ENCODE peak calls at places on chromosomes 2 and 18, in eight cellular contexts. One of them, this sample, is unnamed.

GRCh38 chr2:24359701-24360049 is 661 bp downstream of the ITSN2 start:
- DNase-seq in Peyer's patch: peak
- DNase-seq in ovary: peak
- DNase-seq in sigmoid colon: peak
- DNase-seq in dorsolateral prefrontal cortex: peak
- DNase-seq in RWPE1: peak
- DNase-seq in H9: peak
- DNase-seq in right lobe of liver: peak
- DNase-seq in this sample: peak

GRCh38 chr18:24055009-24055804 is 40.7 kb downstream of the TTC39C start:
- DNase-seq in sigmoid colon: no peak
- DNase-seq in ovary: no peak
- DNase-seq in RWPE1: no peak
- DNase-seq in dorsolateral prefrontal cortex: no peak
- DNase-seq in Peyer's patch: no peak
- DNase-seq in right lobe of liver: no peak
- DNase-seq in H9: no peak
- DNase-seq in this sample: no peak

GRCh38 chr18:32804126-32804888 is 31.5 kb upstream of the KLHL14 start:
- DNase-seq in H9: no peak
- DNase-seq in sigmoid colon: no peak
- DNase-seq in dorsolateral prefrontal cortex: no peak
- DNase-seq in Peyer's patch: no peak
- DNase-seq in RWPE1: no peak
- DNase-seq in ovary: no peak
- DNase-seq in right lobe of liver: no peak
- DNase-seq in this sample: no peak

GRCh38 chr2:9950521-9951271 is 797 bp upstream of the GRHL1 start:
- DNase-seq in ovary: no peak
- DNase-seq in sigmoid colon: peak
- DNase-seq in H9: peak
- DNase-seq in RWPE1: peak
- DNase-seq in dorsolateral prefrontal cortex: no peak
- DNase-seq in Peyer's patch: peak
- DNase-seq in right lobe of liver: peak
- DNase-seq in this sample: peak

GRCh38 chr18:54284967-54285785 is 15.9 kb downstream of the POLI start:
- DNase-seq in H9: no peak
- DNase-seq in sigmoid colon: no peak
- DNase-seq in Peyer's patch: no peak
- DNase-seq in RWPE1: peak
- DNase-seq in ovary: no peak
- DNase-seq in right lobe of liver: no peak
- DNase-seq in dorsolateral prefrontal cortex: peak
- DNase-seq in this sample: no peak

GRCh38 chr2:168323456-168324058 is 76.2 kb upstream of the STK39 start:
- DNase-seq in Peyer's patch: no peak
- DNase-seq in H9: peak
- DNase-seq in RWPE1: no peak
- DNase-seq in ovary: no peak
- DNase-seq in right lobe of liver: no peak
- DNase-seq in sigmoid colon: no peak
- DNase-seq in dorsolateral prefrontal cortex: no peak
- DNase-seq in this sample: no peak

GRCh38 chr2:8796878-8797550 is 40.4 kb downstream of the KIDINS220 start:
- DNase-seq in sigmoid colon: no peak
- DNase-seq in RWPE1: no peak
- DNase-seq in dorsolateral prefrontal cortex: no peak
- DNase-seq in Peyer's patch: no peak
- DNase-seq in H9: no peak
- DNase-seq in right lobe of liver: no peak
- DNase-seq in ovary: no peak
- DNase-seq in this sample: no peak

GRCh38 chr2:12416600-12416999 is 300.1 kb upstream of the TRIB2 start:
- DNase-seq in dorsolateral prefrontal cortex: no peak
- DNase-seq in RWPE1: no peak
- DNase-seq in sigmoid colon: peak
- DNase-seq in Peyer's patch: peak
- DNase-seq in ovary: peak
- DNase-seq in right lobe of liver: peak
- DNase-seq in H9: no peak
- DNase-seq in this sample: peak

GRCh38 chr18:29841631-29842030 is 1200.9 kb downstream of the DSC3 start:
- DNase-seq in RWPE1: no peak
- DNase-seq in sigmoid colon: no peak
- DNase-seq in H9: no peak
- DNase-seq in ovary: no peak
- DNase-seq in Peyer's patch: no peak
- DNase-seq in right lobe of liver: no peak
- DNase-seq in dorsolateral prefrontal cortex: no peak
- DNase-seq in this sample: no peak

GRCh38 chr18:73674466-73674865 is 473.2 kb downstream of the FBXO15 start:
- DNase-seq in RWPE1: no peak
- DNase-seq in H9: no peak
- DNase-seq in Peyer's patch: no peak
- DNase-seq in ovary: no peak
- DNase-seq in right lobe of liver: no peak
- DNase-seq in sigmoid colon: no peak
- DNase-seq in dorsolateral prefrontal cortex: no peak
- DNase-seq in this sample: no peak

GRCh38 chr2:9712263-9712662 is 81.5 kb upstream of the YWHAQ start:
- DNase-seq in dorsolateral prefrontal cortex: no peak
- DNase-seq in right lobe of liver: no peak
- DNase-seq in Peyer's patch: no peak
- DNase-seq in H9: no peak
- DNase-seq in sigmoid colon: peak
- DNase-seq in ovary: no peak
- DNase-seq in RWPE1: no peak
- DNase-seq in this sample: no peak

GRCh38 chr2:37318401-37318800 is 6.2 kb downstream of the PRKD3 start:
- DNase-seq in RWPE1: no peak
- DNase-seq in Peyer's patch: no peak
- DNase-seq in sigmoid colon: no peak
- DNase-seq in H9: no peak
- DNase-seq in ovary: no peak
- DNase-seq in right lobe of liver: no peak
- DNase-seq in dorsolateral prefrontal cortex: no peak
- DNase-seq in this sample: no peak

GRCh38 chr2:152462591-152463178 is 127.7 kb downstream of the FMNL2 start:
- DNase-seq in H9: no peak
- DNase-seq in sigmoid colon: no peak
- DNase-seq in Peyer's patch: no peak
- DNase-seq in ovary: no peak
- DNase-seq in RWPE1: no peak
- DNase-seq in dorsolateral prefrontal cortex: no peak
- DNase-seq in right lobe of liver: no peak
- DNase-seq in this sample: no peak
- H3K27ac ChIP-seq in H9: no peak
- H3K27ac ChIP-seq in sigmoid colon: no peak
- H3K27ac ChIP-seq in Peyer's patch: no peak
- H3K27ac ChIP-seq in ovary: no peak
- H3K27ac ChIP-seq in RWPE1: no peak
- H3K27ac ChIP-seq in dorsolateral prefrontal cortex: peak
- H3K27ac ChIP-seq in right lobe of liver: no peak
- H3K27ac ChIP-seq in this sample: no peak

DNA sequence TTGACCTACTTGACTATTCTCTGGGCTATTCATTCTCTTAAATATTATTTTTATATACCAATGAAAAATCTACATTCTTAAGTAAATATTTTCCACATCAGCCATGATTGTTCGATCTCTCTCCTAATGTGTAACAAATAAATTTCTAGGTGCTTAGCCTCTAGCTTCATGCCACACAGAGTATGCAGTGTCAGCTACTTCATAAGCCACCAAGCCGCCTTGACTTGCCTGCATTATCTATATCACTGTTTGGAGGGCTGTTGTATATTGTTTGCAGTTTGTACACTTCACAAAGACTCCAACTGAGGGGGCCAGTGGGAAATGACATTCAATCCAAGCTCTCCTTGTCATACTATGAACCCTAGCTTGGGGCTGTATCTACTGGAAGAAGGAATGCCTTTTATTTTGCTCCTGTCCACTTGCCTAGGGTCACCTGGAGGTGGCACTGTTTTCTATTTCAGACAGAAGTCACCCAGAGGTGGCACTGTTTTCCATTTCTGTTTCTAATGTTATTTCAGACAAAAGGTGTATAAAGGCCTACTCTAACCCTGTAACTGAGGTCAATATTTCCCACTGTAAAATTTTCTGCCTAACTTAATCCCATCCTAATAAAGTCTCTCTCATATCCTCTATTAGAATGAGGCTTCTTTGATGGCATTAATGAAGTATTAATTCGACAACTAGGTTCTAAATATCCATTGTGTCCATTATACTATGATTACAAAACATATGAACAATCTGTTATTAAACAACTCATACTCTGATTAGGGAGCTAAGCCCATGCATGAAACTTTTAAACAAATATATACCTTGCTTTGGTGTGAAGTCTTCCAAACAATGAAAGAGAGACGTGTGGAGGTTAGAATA is 36.4 kb downstream of the COL5A2 start:
- DNase-seq in ovary: no peak
- DNase-seq in dorsolateral prefrontal cortex: no peak
- DNase-seq in H9: peak
- DNase-seq in sigmoid colon: no peak
- DNase-seq in Peyer's patch: no peak
- DNase-seq in right lobe of liver: no peak
- DNase-seq in RWPE1: peak
- DNase-seq in this sample: peak
- TF ChIP-seq CTCF in ovary: no peak
- TF ChIP-seq CTCF in dorsolateral prefrontal cortex: peak
- TF ChIP-seq CTCF in H9: peak
- TF ChIP-seq CTCF in sigmoid colon: peak
- TF ChIP-seq CTCF in Peyer's patch: peak
- TF ChIP-seq CTCF in right lobe of liver: peak
- TF ChIP-seq CTCF in RWPE1: peak
- TF ChIP-seq CTCF in this sample: peak

DNA sequence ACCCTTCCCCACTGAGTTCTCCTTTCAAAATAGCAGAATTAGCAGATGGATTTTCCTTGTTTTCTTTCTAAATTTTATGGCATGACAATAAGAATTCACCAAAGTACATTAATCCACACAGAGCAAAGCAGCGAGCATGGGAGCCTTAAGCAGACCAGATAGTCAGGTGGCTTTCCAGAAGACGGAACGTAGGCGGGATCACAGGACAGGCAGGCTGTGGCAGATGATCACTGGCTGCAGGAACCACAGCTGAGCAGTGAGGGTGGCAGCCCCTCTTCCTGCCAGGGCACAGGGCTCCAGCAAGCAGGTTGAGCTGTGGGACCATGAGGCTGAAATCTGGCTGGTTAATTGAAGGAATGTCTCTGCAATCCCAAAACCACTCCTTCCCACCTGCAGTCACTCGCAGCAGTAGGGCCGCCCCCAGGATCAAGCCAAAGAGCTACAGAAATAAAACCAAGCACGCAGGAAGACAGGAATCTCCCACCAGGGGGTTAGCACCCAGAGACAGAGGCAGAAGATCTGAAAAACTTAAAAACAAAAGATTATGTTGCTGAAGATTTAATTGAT is 259.9 kb downstream of the EIPR1 start:
- DNase-seq in Peyer's patch: no peak
- DNase-seq in H9: no peak
- DNase-seq in RWPE1: no peak
- DNase-seq in ovary: no peak
- DNase-seq in right lobe of liver: no peak
- DNase-seq in sigmoid colon: peak
- DNase-seq in dorsolateral prefrontal cortex: no peak
- DNase-seq in this sample: no peak
- H3K27ac ChIP-seq in Peyer's patch: no peak
- H3K27ac ChIP-seq in H9: no peak
- H3K27ac ChIP-seq in RWPE1: no peak
- H3K27ac ChIP-seq in ovary: no peak
- H3K27ac ChIP-seq in right lobe of liver: no peak
- H3K27ac ChIP-seq in sigmoid colon: no peak
- H3K27ac ChIP-seq in dorsolateral prefrontal cortex: no peak
- H3K27ac ChIP-seq in this sample: no peak

DNA sequence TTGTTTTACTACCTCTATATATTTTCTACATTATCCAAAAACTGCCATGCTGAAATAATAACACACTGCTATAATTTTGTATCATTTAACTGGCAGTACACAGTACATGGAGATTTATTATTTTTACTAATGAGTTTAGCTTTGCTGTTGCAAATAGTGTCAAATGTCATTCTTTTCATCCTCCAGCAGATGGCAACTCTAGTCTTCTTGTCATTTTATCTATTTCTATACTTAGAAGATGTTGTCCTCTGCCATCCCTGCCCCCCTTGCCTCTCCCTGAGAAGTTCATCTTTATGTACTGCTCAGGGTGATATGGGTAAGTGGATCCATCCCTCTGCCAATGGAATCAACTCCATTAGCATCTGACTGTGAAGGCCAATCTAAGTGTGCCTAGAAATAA is 21.7 kb upstream of the LRRTM1 start:
- DNase-seq in RWPE1: peak
- DNase-seq in ovary: no peak
- DNase-seq in right lobe of liver: no peak
- DNase-seq in H9: no peak
- DNase-seq in Peyer's patch: no peak
- DNase-seq in dorsolateral prefrontal cortex: no peak
- DNase-seq in sigmoid colon: no peak
- DNase-seq in this sample: no peak
- TF ChIP-seq CTCF in RWPE1: peak
- TF ChIP-seq CTCF in ovary: no peak
- TF ChIP-seq CTCF in right lobe of liver: no peak
- TF ChIP-seq CTCF in H9: peak
- TF ChIP-seq CTCF in Peyer's patch: peak
- TF ChIP-seq CTCF in dorsolateral prefrontal cortex: peak
- TF ChIP-seq CTCF in sigmoid colon: no peak
- TF ChIP-seq CTCF in this sample: no peak

This sample was measured in CD4-positive, alpha-beta T cell.